ENCODE peak calls at places on chromosomes 6 and 20, in six cellular contexts. One of them, this sample, is unnamed.

GRCh38 chr6:143125455-143125854 is 64.8 kb downstream of the AIG1 start:
- DNase-seq in ovary: no peak
- DNase-seq in AG04450: no peak
- DNase-seq in mucosa of gallbladder: no peak
- DNase-seq in stimulated activated CD8-positive, alpha-beta memory T cell treated with anti-CD3 and anti-CD28 coated beads, Interleukin-12 subunit alpha, Interleukin-12 subunit beta, amount 100 ng/mL, for 1 hour: no peak
- DNase-seq in KBM-7: no peak
- DNase-seq in this sample: peak; percentile 38

GRCh38 chr6:10520468-10520867 is 683 bp upstream of the GCNT2 start:
- DNase-seq in AG04450: no peak
- DNase-seq in mucosa of gallbladder: no peak
- DNase-seq in ovary: no peak
- DNase-seq in stimulated activated CD8-positive, alpha-beta memory T cell treated with anti-CD3 and anti-CD28 coated beads, Interleukin-12 subunit alpha, Interleukin-12 subunit beta, amount 100 ng/mL, for 1 hour: no peak
- DNase-seq in KBM-7: peak; percentile 41
- DNase-seq in this sample: no peak

GRCh38 chr20:63315240-63315981 is 22.4 kb downstream of the COL20A1 start:
- DNase-seq in AG04450: no peak
- DNase-seq in mucosa of gallbladder: no peak
- DNase-seq in stimulated activated CD8-positive, alpha-beta memory T cell treated with anti-CD3 and anti-CD28 coated beads, Interleukin-12 subunit alpha, Interleukin-12 subunit beta, amount 100 ng/mL, for 1 hour: no peak
- DNase-seq in KBM-7: no peak
- DNase-seq in ovary: peak; percentile 18
- DNase-seq in this sample: no peak

GRCh38 chr6:17297261-17298080 is 16.3 kb downstream of the RBM24 start:
- DNase-seq in mucosa of gallbladder: no peak
- DNase-seq in AG04450: no peak
- DNase-seq in KBM-7: peak; percentile 40
- DNase-seq in ovary: no peak
- DNase-seq in stimulated activated CD8-positive, alpha-beta memory T cell treated with anti-CD3 and anti-CD28 coated beads, Interleukin-12 subunit alpha, Interleukin-12 subunit beta, amount 100 ng/mL, for 1 hour: no peak
- DNase-seq in this sample: no peak

GRCh38 chr6:42314571-42314950 is 96.9 kb upstream of the MRPS10 start:
- DNase-seq in AG04450: no peak
- DNase-seq in mucosa of gallbladder: no peak
- DNase-seq in stimulated activated CD8-positive, alpha-beta memory T cell treated with anti-CD3 and anti-CD28 coated beads, Interleukin-12 subunit alpha, Interleukin-12 subunit beta, amount 100 ng/mL, for 1 hour: no peak
- DNase-seq in KBM-7: no peak
- DNase-seq in ovary: no peak
- DNase-seq in this sample: no peak

GRCh38 chr6:75526502-75527127 is 33.0 kb upstream of the FILIP1 start:
- DNase-seq in mucosa of gallbladder: peak; percentile 72
- DNase-seq in AG04450: peak; percentile 34
- DNase-seq in stimulated activated CD8-positive, alpha-beta memory T cell treated with anti-CD3 and anti-CD28 coated beads, Interleukin-12 subunit alpha, Interleukin-12 subunit beta, amount 100 ng/mL, for 1 hour: peak; percentile 17
- DNase-seq in KBM-7: peak; percentile 75
- DNase-seq in ovary: peak; percentile 36
- DNase-seq in this sample: peak; percentile 47

GRCh38 chr20:44208770-44209169 is 1.8 kb downstream of the OSER1 start:
- DNase-seq in AG04450: no peak
- DNase-seq in KBM-7: no peak
- DNase-seq in ovary: no peak
- DNase-seq in mucosa of gallbladder: no peak
- DNase-seq in stimulated activated CD8-positive, alpha-beta memory T cell treated with anti-CD3 and anti-CD28 coated beads, Interleukin-12 subunit alpha, Interleukin-12 subunit beta, amount 100 ng/mL, for 1 hour: no peak
- DNase-seq in this sample: no peak

GRCh38 chr20:11849976-11850670 is 67.6 kb upstream of the BTBD3 start:
- DNase-seq in stimulated activated CD8-positive, alpha-beta memory T cell treated with anti-CD3 and anti-CD28 coated beads, Interleukin-12 subunit alpha, Interleukin-12 subunit beta, amount 100 ng/mL, for 1 hour: no peak
- DNase-seq in AG04450: no peak
- DNase-seq in ovary: no peak
- DNase-seq in KBM-7: no peak
- DNase-seq in mucosa of gallbladder: no peak
- DNase-seq in this sample: no peak

GRCh38 chr20:50597406-50597969 is 87.3 kb downstream of the PTPN1 start:
- DNase-seq in ovary: no peak
- DNase-seq in stimulated activated CD8-positive, alpha-beta memory T cell treated with anti-CD3 and anti-CD28 coated beads, Interleukin-12 subunit alpha, Interleukin-12 subunit beta, amount 100 ng/mL, for 1 hour: no peak
- DNase-seq in KBM-7: no peak
- DNase-seq in mucosa of gallbladder: no peak
- DNase-seq in AG04450: no peak
- DNase-seq in this sample: no peak

GRCh38 chr6:111918825-111919224 is 45.6 kb upstream of the FYN start:
- DNase-seq in AG04450: no peak
- DNase-seq in KBM-7: no peak
- DNase-seq in mucosa of gallbladder: peak; percentile 31
- DNase-seq in stimulated activated CD8-positive, alpha-beta memory T cell treated with anti-CD3 and anti-CD28 coated beads, Interleukin-12 subunit alpha, Interleukin-12 subunit beta, amount 100 ng/mL, for 1 hour: no peak
- DNase-seq in ovary: no peak
- DNase-seq in this sample: no peak

GRCh38 chr6:157541618-157542404 is 160.8 kb downstream of the ZDHHC14 start:
- DNase-seq in KBM-7: no peak
- DNase-seq in AG04450: no peak
- DNase-seq in stimulated activated CD8-positive, alpha-beta memory T cell treated with anti-CD3 and anti-CD28 coated beads, Interleukin-12 subunit alpha, Interleukin-12 subunit beta, amount 100 ng/mL, for 1 hour: no peak
- DNase-seq in mucosa of gallbladder: no peak
- DNase-seq in ovary: no peak
- DNase-seq in this sample: no peak

GRCh38 chr20:51531141-51531710 is 11.3 kb downstream of the NFATC2 start:
- DNase-seq in stimulated activated CD8-positive, alpha-beta memory T cell treated with anti-CD3 and anti-CD28 coated beads, Interleukin-12 subunit alpha, Interleukin-12 subunit beta, amount 100 ng/mL, for 1 hour: peak; percentile 46
- DNase-seq in mucosa of gallbladder: no peak
- DNase-seq in AG04450: no peak
- DNase-seq in ovary: no peak
- DNase-seq in KBM-7: no peak
- DNase-seq in this sample: no peak

GRCh38 chr6:129710722-129711631 is 1.0 kb upstream of the ARHGAP18 start:
- DNase-seq in stimulated activated CD8-positive, alpha-beta memory T cell treated with anti-CD3 and anti-CD28 coated beads, Interleukin-12 subunit alpha, Interleukin-12 subunit beta, amount 100 ng/mL, for 1 hour: no peak
- DNase-seq in ovary: no peak
- DNase-seq in AG04450: no peak
- DNase-seq in KBM-7: no peak
- DNase-seq in mucosa of gallbladder: no peak
- DNase-seq in this sample: no peak

GRCh38 chr6:39843305-39844020 is 51.3 kb downstream of the DAAM2 start:
- DNase-seq in stimulated activated CD8-positive, alpha-beta memory T cell treated with anti-CD3 and anti-CD28 coated beads, Interleukin-12 subunit alpha, Interleukin-12 subunit beta, amount 100 ng/mL, for 1 hour: no peak
- DNase-seq in AG04450: no peak
- DNase-seq in ovary: no peak
- DNase-seq in mucosa of gallbladder: no peak
- DNase-seq in KBM-7: peak; percentile 2
- DNase-seq in this sample: peak; percentile 35

GRCh38 chr6:87561012-87561411 is 28.8 kb downstream of the RARS2 start:
- DNase-seq in AG04450: no peak
- DNase-seq in KBM-7: no peak
- DNase-seq in ovary: no peak
- DNase-seq in stimulated activated CD8-positive, alpha-beta memory T cell treated with anti-CD3 and anti-CD28 coated beads, Interleukin-12 subunit alpha, Interleukin-12 subunit beta, amount 100 ng/mL, for 1 hour: no peak
- DNase-seq in mucosa of gallbladder: no peak
- DNase-seq in this sample: no peak

GRCh38 chr6:51866867-51867266 is 220.5 kb downstream of the PKHD1 start:
- DNase-seq in AG04450: no peak
- DNase-seq in ovary: no peak
- DNase-seq in stimulated activated CD8-positive, alpha-beta memory T cell treated with anti-CD3 and anti-CD28 coated beads, Interleukin-12 subunit alpha, Interleukin-12 subunit beta, amount 100 ng/mL, for 1 hour: no peak
- DNase-seq in mucosa of gallbladder: no peak
- DNase-seq in KBM-7: no peak
- DNase-seq in this sample: no peak

This sample was measured in HEK293T.